ENCODE peak calls at places on chromosome 3, in five cellular contexts. A is T-cell, J is NCI-H524, V is neural progenitor cell, O is AG08395. Q is an unnamed sample.

GRCh38 chr3:13419356-13420050 is 619 bp downstream of the NUP210 start:
- DNase-seq in A (peak), O (no peak), J (no peak), V (peak), Q (no peak)

GRCh38 chr3:45366305-45366704 is 22.1 kb upstream of the LARS2 start:
- DNase-seq in V (no peak), O (no peak), J (no peak), A (no peak), Q (peak)

GRCh38 chr3:161208931-161209330 is 12.2 kb upstream of the NMD3 start:
- DNase-seq in J (no peak), A (no peak), V (no peak), O (no peak), Q (no peak)

GRCh38 chr3:40255532-40255931 is 54.0 kb upstream of the EIF1B start:
- DNase-seq in O (no peak), J (no peak), V (no peak), A (no peak), Q (no peak)

GRCh38 chr3:179149239-179149887 is 1.2 kb downstream of the PIK3CA start:
- DNase-seq in V (peak), O (peak), J (peak), A (peak), Q (peak)

GRCh38 chr3:123084192-123084591 is 17.4 kb downstream of the PDIA5 start:
- DNase-seq in A (no peak), V (no peak), O (no peak), J (no peak), Q (no peak)

GRCh38 chr3:183487046-183487445 is 58.6 kb upstream of the MCF2L2 start:
- DNase-seq in V (peak), J (no peak), A (no peak), O (no peak), Q (no peak)

GRCh38 chr3:16427309-16427965 is 86.1 kb downstream of the RFTN1 start:
- DNase-seq in V (no peak), J (no peak), O (peak), A (no peak), Q (peak)

GRCh38 chr3:60034047-60034446 is 984.2 kb upstream of the CFAP20DC start:
- DNase-seq in J (no peak), O (no peak), A (no peak), V (no peak), Q (no peak)

GRCh38 chr3:181622365-181622764 is 89.4 kb upstream of the SOX2 start:
- DNase-seq in A (no peak), V (no peak), J (no peak), O (no peak), Q (no peak)

GRCh38 chr3:144109944-144110343 is 138.3 kb downstream of the DIPK2A start:
- DNase-seq in J (no peak), O (no peak), V (no peak), A (no peak), Q (no peak)

GRCh38 chr3:147409143-147410121 is at the start of gene ZIC1:
- DNase-seq in V (peak), O (peak), A (no peak), J (peak), Q (peak)

GRCh38 chr3:126300761-126301481 is 56.3 kb downstream of the KLF15 start:
- DNase-seq in V (no peak), A (no peak), J (no peak), O (peak), Q (peak)

GRCh38 chr3:25899352-25900101 is 109.6 kb downstream of the OXSM start:
- DNase-seq in J (no peak), V (no peak), O (no peak), A (no peak), Q (no peak)

GRCh38 chr3:115248274-115248673 is 101.2 kb upstream of the ZBTB20 start:
- DNase-seq in V (no peak), O (no peak), A (no peak), J (no peak), Q (peak)

GRCh38 chr3:15052335-15053242 is 12.5 kb downstream of the MRPS25 start:
- DNase-seq in V (peak), J (no peak), O (no peak), A (no peak), Q (no peak)

GRCh38 chr3:42148982-42149432 is 57.9 kb downstream of the TRAK1 start:
- DNase-seq in V (peak), A (no peak), J (peak), O (peak), Q (peak)

GRCh38 chr3:174883881-174884675 is 24.9 kb downstream of the NAALADL2 start:
- DNase-seq in V (no peak), A (no peak), O (no peak), J (no peak), Q (no peak)

GRCh38 chr3:98763076-98763475 is at the start of gene ST3GAL6:
- DNase-seq in A (no peak), J (no peak), V (no peak), O (no peak), Q (peak)

GRCh38 chr3:121757812-121758545 is 8.4 kb upstream of the GOLGB1 start:
- DNase-seq in A (no peak), J (no peak), V (no peak), O (no peak), Q (no peak)

GRCh38 chr3:119298565-119298941 is 4.4 kb downstream of the ARHGAP31 start:
- DNase-seq in O (no peak), J (no peak), A (no peak), V (no peak), Q (no peak)

GRCh38 chr3:158753814-158754213 is 21.6 kb upstream of the RARRES1 start:
- DNase-seq in A (no peak), O (no peak), J (no peak), V (no peak), Q (no peak)

GRCh38 chr3:72590732-72591192 is 257.5 kb downstream of the SHQ1 start:
- DNase-seq in V (peak), J (no peak), A (no peak), O (no peak), Q (no peak)

GRCh38 chr3:50610181-50610971 is 1.2 kb downstream of the CISH start:
- DNase-seq in A (no peak), O (no peak), V (no peak), J (no peak), Q (no peak)

Q was measured in EL.